ENCODE peak calls at places on chromosome 20, in nine cellular contexts. V, T, Y, M, W, F, U, P and A are unnamed samples.

GRCh38 chr20:24863356-24863755 is 85.7 kb upstream of the CST7 start:
- DNase-seq in V (no peak), T (no peak), Y (no peak), W (no peak), U (no peak), F (no peak), P (no peak), M (peak), A (no peak)

GRCh38 chr20:58692579-58693225 is at the start of gene NPEPL1:
- DNase-seq in P (peak), M (peak), U (peak), T (no peak), V (no peak), W (peak), Y (peak), F (no peak), A (peak)

GRCh38 chr20:53828673-53829085 is 235.0 kb upstream of the ZNF217 start:
- DNase-seq in T (no peak), W (no peak), U (no peak), P (no peak), M (peak), Y (no peak), V (no peak), F (no peak), A (no peak)

GRCh38 chr20:62330576-62331317 is 27.9 kb downstream of the ADRM1 start:
- DNase-seq in F (no peak), U (no peak), M (no peak), T (no peak), Y (peak), V (no peak), W (no peak), P (no peak), A (no peak)

GRCh38 chr20:61587910-61588309 is 335.8 kb downstream of the CDH4 start:
- DNase-seq in F (no peak), Y (no peak), T (no peak), V (no peak), W (no peak), M (no peak), U (no peak), P (no peak), A (no peak)

GRCh38 chr20:47113362-47114118 is 218.9 kb downstream of the EYA2 start:
- DNase-seq in V (no peak), W (no peak), T (no peak), P (no peak), Y (no peak), F (peak), U (no peak), M (peak), A (no peak)

GRCh38 chr20:24334830-24335229 is 134.6 kb upstream of the SYNDIG1 start:
- DNase-seq in P (no peak), F (no peak), M (no peak), U (no peak), T (no peak), W (no peak), V (no peak), Y (no peak), A (no peak)

GRCh38 chr20:49388790-49389189 is 93.7 kb downstream of the KCNB1 start:
- DNase-seq in U (no peak), T (no peak), P (no peak), W (no peak), F (no peak), V (no peak), Y (no peak), M (no peak), A (no peak)

GRCh38 chr20:63686492-63687321 is 9.7 kb upstream of the TNFRSF6B start:
- DNase-seq in U (peak), P (no peak), Y (peak), W (no peak), M (peak), T (no peak), F (peak), V (no peak), A (peak)

GRCh38 chr20:4894981-4895381 is 106.3 kb downstream of the SLC23A2 start:
- DNase-seq in V (no peak), F (no peak), M (no peak), W (no peak), Y (no peak), P (no peak), T (no peak), U (no peak), A (no peak)

GRCh38 chr20:4509825-4510522 is 211.7 kb upstream of the PRND start:
- DNase-seq in T (no peak), Y (no peak), F (no peak), V (no peak), P (no peak), M (peak), W (no peak), U (no peak), A (no peak)

GRCh38 chr20:33687993-33688937 is 2.1 kb upstream of the E2F1 start:
- DNase-seq in Y (no peak), F (no peak), V (no peak), W (no peak), T (no peak), U (no peak), M (no peak), P (no peak), A (no peak)

GRCh38 chr20:13262701-13263335 is 41.7 kb downstream of the ISM1 start:
- DNase-seq in U (no peak), P (no peak), V (no peak), W (no peak), M (peak), Y (no peak), T (no peak), F (no peak), A (no peak)

GRCh38 chr20:37231970-37232620 is 29.5 kb downstream of the GHRH start:
- DNase-seq in W (no peak), P (no peak), V (no peak), Y (no peak), F (no peak), M (no peak), T (peak), U (no peak), A (no peak)